ENCODE peak calls at places on chromosomes 5 and 9, in five cellular contexts. One of them, this sample, is unnamed.

GRCh38 chr9:135544981-135545635 is 818 bp upstream of the OBP2A start:
- DNase-seq in MM.1S: no peak
- DNase-seq in astrocyte of the cerebellum: no peak
- DNase-seq in hepatocyte: no peak
- DNase-seq in upper lobe of right lung: peak
- DNase-seq in this sample: no peak

GRCh38 chr5:156051972-156052371 is 275.0 kb upstream of the SGCD start:
- DNase-seq in MM.1S: no peak
- DNase-seq in astrocyte of the cerebellum: no peak
- DNase-seq in hepatocyte: peak
- DNase-seq in upper lobe of right lung: peak
- DNase-seq in this sample: no peak

GRCh38 chr9:105233836-105234235 is 10.6 kb upstream of the SLC44A1 start:
- DNase-seq in MM.1S: no peak
- DNase-seq in astrocyte of the cerebellum: peak
- DNase-seq in hepatocyte: no peak
- DNase-seq in upper lobe of right lung: no peak
- DNase-seq in this sample: no peak

GRCh38 chr9:6354072-6354686 is 26.0 kb downstream of the TPD52L3 start:
- DNase-seq in MM.1S: peak
- DNase-seq in astrocyte of the cerebellum: peak
- DNase-seq in hepatocyte: peak
- DNase-seq in upper lobe of right lung: no peak
- DNase-seq in this sample: peak

GRCh38 chr5:41240985-41241384 is 27.7 kb upstream of the C6 start:
- DNase-seq in MM.1S: no peak
- DNase-seq in astrocyte of the cerebellum: no peak
- DNase-seq in hepatocyte: no peak
- DNase-seq in upper lobe of right lung: no peak
- DNase-seq in this sample: no peak

GRCh38 chr5:78497573-78498533 is 137.4 kb downstream of the SCAMP1 start:
- DNase-seq in MM.1S: peak
- DNase-seq in astrocyte of the cerebellum: no peak
- DNase-seq in hepatocyte: no peak
- DNase-seq in upper lobe of right lung: no peak
- DNase-seq in this sample: no peak

GRCh38 chr9:129412814-129413536 is 207.9 kb downstream of the C9orf50 start:
- DNase-seq in MM.1S: peak
- DNase-seq in astrocyte of the cerebellum: peak
- DNase-seq in hepatocyte: peak
- DNase-seq in upper lobe of right lung: no peak
- DNase-seq in this sample: peak

GRCh38 chr9:131334568-131335105 is 45.1 kb downstream of the PLPP7 start:
- DNase-seq in MM.1S: no peak
- DNase-seq in astrocyte of the cerebellum: no peak
- DNase-seq in hepatocyte: peak
- DNase-seq in upper lobe of right lung: peak
- DNase-seq in this sample: peak

GRCh38 chr5:36657563-36657995 is 51.2 kb downstream of the SLC1A3 start:
- DNase-seq in MM.1S: no peak
- DNase-seq in astrocyte of the cerebellum: peak
- DNase-seq in hepatocyte: peak
- DNase-seq in upper lobe of right lung: no peak
- DNase-seq in this sample: peak

GRCh38 chr5:97547999-97548797 is 365.2 kb upstream of the RIOK2 start:
- DNase-seq in MM.1S: peak
- DNase-seq in astrocyte of the cerebellum: no peak
- DNase-seq in hepatocyte: no peak
- DNase-seq in upper lobe of right lung: no peak
- DNase-seq in this sample: no peak

GRCh38 chr9:137924169-137924568 is 46.6 kb downstream of the CACNA1B start:
- DNase-seq in MM.1S: no peak
- DNase-seq in astrocyte of the cerebellum: no peak
- DNase-seq in hepatocyte: no peak
- DNase-seq in upper lobe of right lung: no peak
- DNase-seq in this sample: no peak
- H3K4me3 ChIP-seq in MM.1S: no peak
- H3K4me3 ChIP-seq in astrocyte of the cerebellum: no peak
- H3K4me3 ChIP-seq in hepatocyte: no peak
- H3K4me3 ChIP-seq in upper lobe of right lung: no peak
- H3K4me3 ChIP-seq in this sample: no peak

GRCh38 chr5:84249918-84250635 is 134.6 kb downstream of the EDIL3 start:
- DNase-seq in MM.1S: no peak
- DNase-seq in astrocyte of the cerebellum: peak
- DNase-seq in hepatocyte: peak
- DNase-seq in upper lobe of right lung: no peak
- DNase-seq in this sample: peak
- H3K4me3 ChIP-seq in MM.1S: no peak
- H3K4me3 ChIP-seq in astrocyte of the cerebellum: no peak
- H3K4me3 ChIP-seq in hepatocyte: no peak
- H3K4me3 ChIP-seq in upper lobe of right lung: no peak
- H3K4me3 ChIP-seq in this sample: no peak

GRCh38 chr9:27382989-27383388 is 86.0 kb upstream of the EQTN start:
- DNase-seq in MM.1S: no peak
- DNase-seq in astrocyte of the cerebellum: no peak
- DNase-seq in hepatocyte: no peak
- DNase-seq in upper lobe of right lung: no peak
- DNase-seq in this sample: no peak
- H3K4me3 ChIP-seq in MM.1S: no peak
- H3K4me3 ChIP-seq in astrocyte of the cerebellum: no peak
- H3K4me3 ChIP-seq in hepatocyte: no peak
- H3K4me3 ChIP-seq in upper lobe of right lung: no peak
- H3K4me3 ChIP-seq in this sample: no peak

GRCh38 chr5:132497488-132497997 is 7.0 kb upstream of the IRF1 start:
- DNase-seq in MM.1S: no peak
- DNase-seq in astrocyte of the cerebellum: peak
- DNase-seq in hepatocyte: peak
- DNase-seq in upper lobe of right lung: peak
- DNase-seq in this sample: peak
- H3K4me3 ChIP-seq in MM.1S: peak
- H3K4me3 ChIP-seq in astrocyte of the cerebellum: peak
- H3K4me3 ChIP-seq in hepatocyte: peak
- H3K4me3 ChIP-seq in upper lobe of right lung: peak
- H3K4me3 ChIP-seq in this sample: peak